ENCODE peak calls at places on chromosomes 4 and X, in seven cellular contexts. N is K562, F is neural crest cell, B is fibroblast of the aortic adventitia, O is ovary, L is SK-N-SH, E is choroid plexus epithelial cell. W is an unnamed sample.

GRCh38 chr4:83618991-83619390 is 83.1 kb downstream of the GPAT3 start:
- DNase-seq in N (no peak), F (no peak), B (no peak), O (no peak), L (no peak), E (peak), W (peak)

GRCh38 chr4:118834960-118835895 is 698 bp downstream of the SEC24D start:
- DNase-seq in N (peak), F (peak), B (peak), O (peak), L (peak), E (peak), W (peak)

GRCh38 chr4:150164055-150164454 is 85.8 kb downstream of the DCLK2 start:
- DNase-seq in N (no peak), F (no peak), B (peak), O (no peak), L (peak), E (no peak), W (no peak)

GRCh38 chr4:163167333-163167626 is 590 bp upstream of the NAF1 start:
- DNase-seq in N (no peak), F (no peak), B (peak), O (no peak), L (peak), E (peak), W (no peak)

GRCh38 chr4:153115322-153116100 is 88.7 kb upstream of the TRIM2 start:
- DNase-seq in N (no peak), F (no peak), B (peak), O (no peak), L (no peak), E (peak), W (no peak)

GRCh38 chrX:148146121-148146520 is 165.0 kb downstream of the FMR1NB start:
- DNase-seq in N (no peak), F (no peak), B (no peak), O (no peak), L (no peak), E (no peak), W (no peak)

GRCh38 chrX:9724711-9725110 is 40.9 kb downstream of the GPR143 start:
- DNase-seq in N (no peak), F (no peak), B (no peak), O (no peak), L (no peak), E (peak), W (no peak)

GRCh38 chrX:4682637-4683036 is 969.2 kb upstream of the PRKX start:
- DNase-seq in N (no peak), F (no peak), B (no peak), O (no peak), L (no peak), E (no peak), W (no peak)

GRCh38 chr4:168648929-168649328 is 152.1 kb downstream of the PALLD start:
- DNase-seq in N (no peak), F (no peak), B (peak), O (no peak), L (no peak), E (peak), W (no peak)

GRCh38 chr4:80454040-80454439 is 118.5 kb downstream of the CFAP299 start:
- DNase-seq in N (no peak), F (no peak), B (peak), O (no peak), L (no peak), E (no peak), W (no peak)

GRCh38 chr4:129545599-129546278 is 449.8 kb downstream of the C4orf33 start:
- DNase-seq in N (no peak), F (no peak), B (peak), O (peak), L (no peak), E (peak), W (no peak)

GRCh38 chr4:40909363-40909876 is 159.7 kb downstream of the NSUN7 start:
- DNase-seq in N (no peak), F (no peak), B (peak), O (no peak), L (peak), E (peak), W (no peak)

GRCh38 chrX:100973411-100973810 is 3.9 kb downstream of the ARL13A start:
- DNase-seq in N (no peak), F (no peak), B (peak), O (no peak), L (no peak), E (peak), W (no peak)

GRCh38 chrX:34437586-34437985 is 219.5 kb downstream of the TMEM47 start:
- DNase-seq in N (no peak), F (no peak), B (no peak), O (peak), L (no peak), E (no peak), W (no peak)

GRCh38 chr4:32929738-32930688 is 2209.8 kb downstream of the PCDH7 start:
- DNase-seq in N (no peak), F (no peak), B (no peak), O (no peak), L (no peak), E (peak), W (no peak)

GRCh38 chr4:11625206-11625605 is 196.5 kb upstream of the HS3ST1 start:
- DNase-seq in N (no peak), F (no peak), B (no peak), O (no peak), L (no peak), E (no peak), W (no peak)

GRCh38 chr4:72558655-72559054 is 10.4 kb downstream of the ADAMTS3 start:
- DNase-seq in N (no peak), F (no peak), B (no peak), O (no peak), L (no peak), E (no peak), W (no peak)

GRCh38 chrX:12777670-12778069 is 13.5 kb upstream of the PRPS2 start:
- DNase-seq in N (no peak), F (no peak), B (no peak), O (no peak), L (no peak), E (no peak), W (no peak)

GRCh38 chr4:167232805-167233522 is 1.3 kb downstream of the SPOCK3 start:
- DNase-seq in N (no peak), F (no peak), B (no peak), O (no peak), L (no peak), E (no peak), W (no peak)

GRCh38 chr4:16278178-16278577 is 51.9 kb upstream of the TAPT1 start:
- DNase-seq in N (peak), F (no peak), B (no peak), O (no peak), L (no peak), E (no peak), W (no peak)

GRCh38 chrX:10519761-10520160 is 100.6 kb downstream of the MID1 start:
- DNase-seq in N (no peak), F (no peak), B (peak), O (no peak), L (no peak), E (peak), W (no peak)

GRCh38 chrX:110462957-110463356 is 104.3 kb downstream of the RTL9 start:
- DNase-seq in N (no peak), F (no peak), B (peak), O (no peak), L (no peak), E (no peak), W (no peak)
- TF ChIP-seq CTCF in N (peak), F (no peak), B (peak), O (no peak), L (peak), E (no peak), W (no peak)

DNA sequence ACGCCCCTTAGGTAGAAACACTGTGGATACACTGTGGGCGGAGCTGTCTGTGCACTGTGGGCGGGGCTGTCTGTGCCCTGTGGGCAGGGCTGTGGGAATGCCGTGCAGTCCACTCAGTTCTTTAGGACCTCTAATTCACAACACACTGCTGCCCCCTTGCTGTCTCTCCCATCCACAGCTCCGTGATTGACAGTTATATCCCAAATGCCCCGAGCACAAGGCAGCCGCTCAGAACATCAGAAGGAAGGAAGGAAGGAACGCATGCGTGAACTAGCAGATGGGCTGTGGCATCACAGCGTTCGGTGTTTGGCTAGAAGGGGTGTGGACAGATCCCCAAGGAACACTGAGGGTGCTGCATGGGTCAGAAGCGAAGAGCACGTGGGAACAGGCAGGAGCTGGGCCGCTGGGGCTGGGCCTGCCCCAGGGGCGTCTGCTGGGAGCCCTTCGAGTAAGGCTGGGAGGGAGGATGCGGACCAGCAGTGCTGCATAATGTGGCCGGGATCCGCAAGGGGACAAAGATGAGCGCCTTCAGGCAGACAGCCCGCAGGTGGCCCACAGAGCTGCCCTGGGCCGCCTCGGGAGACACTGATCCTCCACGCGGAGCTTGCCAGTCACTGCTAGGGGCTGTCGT is 29.8 kb downstream of the ACOX3 start:
- DNase-seq in N (peak), F (peak), B (peak), O (peak), L (peak), E (peak), W (peak)
- TF ChIP-seq CTCF in N (peak), F (peak), B (peak), O (peak), L (peak), E (peak), W (peak)

GRCh38 chr4:25892796-25893195 is 21.2 kb upstream of the SMIM20 start:
- DNase-seq in N (no peak), F (no peak), B (no peak), O (peak), L (no peak), E (no peak), W (no peak)

GRCh38 chr4:25888781-25889180 is 25.2 kb upstream of the SMIM20 start:
- DNase-seq in N (no peak), F (no peak), B (peak), O (no peak), L (no peak), E (no peak), W (no peak)

GRCh38 chr4:25889626-25890025 is 24.4 kb upstream of the SMIM20 start:
- DNase-seq in N (peak), F (no peak), B (no peak), O (no peak), L (no peak), E (no peak), W (no peak)

GRCh38 chr4:25890653-25891485 is 23.2 kb upstream of the SMIM20 start:
- DNase-seq in N (no peak), F (no peak), B (no peak), O (no peak), L (no peak), E (no peak), W (no peak)
- TF ChIP-seq CTCF in N (no peak), F (no peak), B (no peak), O (no peak), L (no peak), E (no peak), W (no peak)

GRCh38 chr4:114136067-114136466 is 156.6 kb upstream of the ARSJ start:
- DNase-seq in N (no peak), F (no peak), B (peak), O (no peak), L (no peak), E (no peak), W (no peak)

GRCh38 chr4:114137984-114138383 is 158.5 kb upstream of the ARSJ start:
- DNase-seq in N (no peak), F (no peak), B (no peak), O (no peak), L (no peak), E (no peak), W (no peak)

GRCh38 chr4:114132199-114132598 is 152.8 kb upstream of the ARSJ start:
- DNase-seq in N (no peak), F (no peak), B (no peak), O (no peak), L (no peak), E (no peak), W (no peak)

GRCh38 chr4:114132830-114133229 is 153.4 kb upstream of the ARSJ start:
- DNase-seq in N (no peak), F (no peak), B (no peak), O (no peak), L (no peak), E (peak), W (no peak)
- TF ChIP-seq CTCF in N (no peak), F (peak), B (peak), O (no peak), L (peak), E (peak), W (peak)

GRCh38 chr4:7343353-7343655 is 91.4 kb downstream of the PSAPL1 start:
- DNase-seq in N (no peak), F (no peak), B (no peak), O (no peak), L (no peak), E (no peak), W (no peak)

GRCh38 chr4:7342581-7343352 is 92.0 kb downstream of the PSAPL1 start:
- DNase-seq in N (no peak), F (no peak), B (no peak), O (no peak), L (no peak), E (no peak), W (no peak)

GRCh38 chr4:7343950-7344349 is 90.8 kb downstream of the PSAPL1 start:
- DNase-seq in N (no peak), F (no peak), B (no peak), O (no peak), L (no peak), E (no peak), W (no peak)

GRCh38 chr4:7342223-7342576 is 92.5 kb downstream of the PSAPL1 start:
- DNase-seq in N (no peak), F (no peak), B (no peak), O (no peak), L (no peak), E (no peak), W (no peak)

GRCh38 chr4:7344650-7345049 is 90.1 kb downstream of the PSAPL1 start:
- DNase-seq in N (no peak), F (no peak), B (no peak), O (no peak), L (no peak), E (no peak), W (no peak)
- TF ChIP-seq CTCF in N (no peak), F (no peak), B (no peak), O (no peak), L (no peak), E (no peak), W (no peak)

GRCh38 chr4:91961504-91961903 is 342.3 kb upstream of the GRID2 start:
- DNase-seq in N (no peak), F (no peak), B (peak), O (no peak), L (no peak), E (peak), W (no peak)

GRCh38 chr4:91963489-91963888 is 340.3 kb upstream of the GRID2 start:
- DNase-seq in N (no peak), F (no peak), B (peak), O (no peak), L (no peak), E (peak), W (no peak)

GRCh38 chr4:91965166-91965565 is 338.6 kb upstream of the GRID2 start:
- DNase-seq in N (no peak), F (no peak), B (no peak), O (no peak), L (no peak), E (no peak), W (no peak)
- TF ChIP-seq CTCF in N (no peak), F (peak), B (peak), O (no peak), L (no peak), E (no peak), W (no peak)

DNA sequence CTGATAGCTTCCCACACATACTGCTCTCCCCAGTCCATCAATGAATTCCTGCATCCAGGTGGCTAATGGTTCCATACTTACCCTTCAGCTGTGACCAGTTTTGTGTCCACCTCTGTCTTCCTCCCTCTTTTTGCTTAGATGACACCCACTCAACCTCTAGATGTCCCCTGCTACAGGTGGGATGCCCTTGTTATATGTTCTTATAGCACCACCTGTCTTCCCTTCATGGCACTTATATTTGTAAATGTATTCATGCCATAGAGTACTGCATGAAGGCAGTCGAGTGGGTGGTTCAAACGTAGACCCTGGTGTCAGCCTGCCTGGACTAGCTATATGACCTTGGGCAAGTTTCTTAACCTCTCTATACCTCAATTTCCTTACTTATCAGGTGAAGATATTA is 6.5 kb upstream of the USP46 start:
- DNase-seq in N (no peak), F (no peak), B (no peak), O (no peak), L (peak), E (peak), W (no peak)
- TF ChIP-seq CTCF in N (peak), F (no peak), B (peak), O (no peak), L (peak), E (peak), W (no peak)

W was measured in endothelial cell.